ENCODE peak calls at places on chromosomes 16 and 17, in six cellular contexts. One of them, this sample, is unnamed.

GRCh38 chr16:29230671-29231091 is 175.8 kb downstream of the NPIPB11 start:
- DNase-seq in A549: no peak
- DNase-seq in endothelial cell of umbilical vein: no peak
- DNase-seq in K562: no peak
- DNase-seq in HepG2: no peak
- DNase-seq in GM12878: no peak
- DNase-seq in this sample: no peak

GRCh38 chr17:2911035-2911754 is 115.0 kb downstream of the RAP1GAP2 start:
- DNase-seq in A549: no peak
- DNase-seq in endothelial cell of umbilical vein: no peak
- DNase-seq in K562: no peak
- DNase-seq in HepG2: no peak
- DNase-seq in GM12878: no peak
- DNase-seq in this sample: no peak

GRCh38 chr17:4710693-4711634 is 532 bp downstream of the ARRB2 start:
- DNase-seq in A549: no peak
- DNase-seq in endothelial cell of umbilical vein: no peak
- DNase-seq in K562: no peak
- DNase-seq in HepG2: no peak
- DNase-seq in GM12878: no peak
- DNase-seq in this sample: peak

GRCh38 chr17:76383645-76384221 is 676 bp upstream of the SPHK1 start:
- DNase-seq in A549: peak
- DNase-seq in endothelial cell of umbilical vein: peak
- DNase-seq in K562: peak
- DNase-seq in HepG2: peak
- DNase-seq in GM12878: no peak
- DNase-seq in this sample: peak

GRCh38 chr17:8120520-8121443 is 2.5 kb upstream of the ALOXE3 start:
- DNase-seq in A549: peak
- DNase-seq in endothelial cell of umbilical vein: peak
- DNase-seq in K562: peak
- DNase-seq in HepG2: no peak
- DNase-seq in GM12878: peak
- DNase-seq in this sample: peak

GRCh38 chr16:24721830-24722238 is 7.6 kb upstream of the TNRC6A start:
- DNase-seq in A549: no peak
- DNase-seq in endothelial cell of umbilical vein: no peak
- DNase-seq in K562: no peak
- DNase-seq in HepG2: no peak
- DNase-seq in GM12878: no peak
- DNase-seq in this sample: peak

GRCh38 chr16:23359092-23359760 is 57.1 kb downstream of the SCNN1B start:
- DNase-seq in A549: no peak
- DNase-seq in endothelial cell of umbilical vein: peak
- DNase-seq in K562: no peak
- DNase-seq in HepG2: no peak
- DNase-seq in GM12878: no peak
- DNase-seq in this sample: no peak

GRCh38 chr17:50277357-50277754 is 3.1 kb downstream of the TMEM92 start:
- DNase-seq in A549: no peak
- DNase-seq in endothelial cell of umbilical vein: no peak
- DNase-seq in K562: no peak
- DNase-seq in HepG2: no peak
- DNase-seq in GM12878: no peak
- DNase-seq in this sample: no peak

GRCh38 chr16:397736-398332 is 835 bp downstream of the NME4 start:
- DNase-seq in A549: peak
- DNase-seq in endothelial cell of umbilical vein: peak
- DNase-seq in K562: peak
- DNase-seq in HepG2: peak
- DNase-seq in GM12878: no peak
- DNase-seq in this sample: no peak

GRCh38 chr17:17235212-17236174 is 1.5 kb downstream of the FLCN start:
- DNase-seq in A549: no peak
- DNase-seq in endothelial cell of umbilical vein: peak
- DNase-seq in K562: no peak
- DNase-seq in HepG2: peak
- DNase-seq in GM12878: no peak
- DNase-seq in this sample: peak

GRCh38 chr17:55774834-55775233 is 24.0 kb downstream of the PCTP start:
- DNase-seq in A549: no peak
- DNase-seq in endothelial cell of umbilical vein: no peak
- DNase-seq in K562: no peak
- DNase-seq in HepG2: peak
- DNase-seq in GM12878: no peak
- DNase-seq in this sample: no peak

DNA sequence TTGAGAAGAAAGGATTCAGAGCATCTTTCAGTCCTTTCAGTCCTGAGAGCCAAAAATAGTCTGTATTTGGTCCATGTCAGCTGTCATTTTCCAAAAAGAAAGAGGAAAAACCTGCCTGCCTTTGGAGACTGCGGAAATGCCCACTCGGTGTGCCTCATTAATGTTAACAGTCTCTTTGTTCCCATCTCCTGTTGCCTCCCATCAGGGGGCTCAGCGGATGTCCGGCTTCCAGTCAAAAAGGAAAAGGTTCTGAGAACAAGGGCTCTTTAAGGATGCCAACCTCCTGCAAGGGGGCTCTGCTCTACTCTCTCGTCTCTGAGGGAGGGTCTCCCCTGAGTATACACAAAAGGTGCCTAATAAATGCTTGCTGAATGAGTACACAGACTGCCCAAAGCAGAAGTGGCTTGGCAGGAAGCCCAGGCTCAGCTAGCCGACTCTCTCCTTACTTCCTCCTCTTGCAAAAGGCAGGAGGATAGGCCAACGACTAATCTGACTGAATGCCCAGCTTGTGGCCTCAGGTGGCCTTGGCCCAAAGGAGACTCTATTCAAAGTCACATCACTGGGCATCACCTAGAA is 17.3 kb downstream of the TRAF4 start:
- DNase-seq in A549: no peak
- DNase-seq in endothelial cell of umbilical vein: peak
- DNase-seq in K562: no peak
- DNase-seq in HepG2: no peak
- DNase-seq in GM12878: no peak
- DNase-seq in this sample: peak
- TF ChIP-seq MYC in A549: no peak
- TF ChIP-seq MYC in endothelial cell of umbilical vein: no peak
- TF ChIP-seq MYC in K562: no peak
- TF ChIP-seq MYC in HepG2: no peak
- TF ChIP-seq MYC in GM12878: no peak
- TF ChIP-seq MYC in this sample: peak

DNA sequence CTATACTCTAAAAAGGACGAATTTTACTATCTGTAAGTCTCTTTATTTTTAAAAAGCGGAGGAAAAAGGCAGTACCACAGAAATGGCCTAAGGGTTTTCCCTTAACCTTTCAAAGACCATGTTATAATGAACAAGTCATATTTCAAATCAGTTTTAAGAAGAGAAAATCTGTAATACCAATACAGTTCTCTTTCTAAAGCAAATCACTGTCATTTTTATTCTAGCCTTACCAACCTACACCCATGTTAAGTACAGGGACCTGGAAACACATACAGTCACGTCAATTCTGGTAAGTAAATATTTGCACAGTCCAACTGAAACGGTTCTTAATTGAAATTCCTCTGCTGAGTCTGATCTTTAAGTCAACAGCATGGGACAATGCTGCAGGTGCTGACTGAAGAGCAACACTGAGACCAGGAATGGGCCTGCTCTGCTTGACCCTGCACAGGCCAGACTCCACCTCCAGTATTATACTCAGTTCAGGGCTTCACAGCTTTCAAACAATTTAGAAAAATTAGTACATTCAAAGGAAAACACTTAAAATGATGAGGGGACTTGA is 20.2 kb downstream of the MBTPS1 start:
- DNase-seq in A549: no peak
- DNase-seq in endothelial cell of umbilical vein: no peak
- DNase-seq in K562: no peak
- DNase-seq in HepG2: peak
- DNase-seq in GM12878: no peak
- DNase-seq in this sample: no peak
- TF ChIP-seq MAX in A549: no peak
- TF ChIP-seq MAX in endothelial cell of umbilical vein: no peak
- TF ChIP-seq MAX in K562: no peak
- TF ChIP-seq MAX in HepG2: peak
- TF ChIP-seq MAX in GM12878: no peak
- TF ChIP-seq MAX in this sample: no peak

DNA sequence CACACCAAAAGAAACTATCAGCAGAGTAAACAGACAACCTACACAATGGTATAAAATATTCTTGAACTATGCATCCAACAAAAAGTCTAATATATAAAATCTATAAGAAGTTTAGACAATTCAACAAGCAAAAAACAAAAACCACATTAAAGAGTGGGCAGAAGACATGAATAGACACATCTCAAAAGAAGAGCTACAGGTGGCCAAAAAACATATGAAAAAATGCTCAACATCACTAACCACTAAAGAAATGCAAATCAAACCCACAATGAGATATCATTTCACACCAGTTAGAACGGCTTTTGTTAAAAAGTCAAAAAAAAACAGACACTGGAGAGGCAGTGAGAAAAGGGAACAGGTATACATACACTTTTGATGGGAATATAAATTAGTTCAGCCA is 348.9 kb upstream of the MAF start:
- DNase-seq in A549: no peak
- DNase-seq in endothelial cell of umbilical vein: no peak
- DNase-seq in K562: no peak
- DNase-seq in HepG2: no peak
- DNase-seq in GM12878: no peak
- DNase-seq in this sample: no peak
- TF ChIP-seq CTCF in A549: no peak
- TF ChIP-seq CTCF in endothelial cell of umbilical vein: no peak
- TF ChIP-seq CTCF in K562: no peak
- TF ChIP-seq CTCF in HepG2: no peak
- TF ChIP-seq CTCF in GM12878: no peak
- TF ChIP-seq CTCF in this sample: no peak

DNA sequence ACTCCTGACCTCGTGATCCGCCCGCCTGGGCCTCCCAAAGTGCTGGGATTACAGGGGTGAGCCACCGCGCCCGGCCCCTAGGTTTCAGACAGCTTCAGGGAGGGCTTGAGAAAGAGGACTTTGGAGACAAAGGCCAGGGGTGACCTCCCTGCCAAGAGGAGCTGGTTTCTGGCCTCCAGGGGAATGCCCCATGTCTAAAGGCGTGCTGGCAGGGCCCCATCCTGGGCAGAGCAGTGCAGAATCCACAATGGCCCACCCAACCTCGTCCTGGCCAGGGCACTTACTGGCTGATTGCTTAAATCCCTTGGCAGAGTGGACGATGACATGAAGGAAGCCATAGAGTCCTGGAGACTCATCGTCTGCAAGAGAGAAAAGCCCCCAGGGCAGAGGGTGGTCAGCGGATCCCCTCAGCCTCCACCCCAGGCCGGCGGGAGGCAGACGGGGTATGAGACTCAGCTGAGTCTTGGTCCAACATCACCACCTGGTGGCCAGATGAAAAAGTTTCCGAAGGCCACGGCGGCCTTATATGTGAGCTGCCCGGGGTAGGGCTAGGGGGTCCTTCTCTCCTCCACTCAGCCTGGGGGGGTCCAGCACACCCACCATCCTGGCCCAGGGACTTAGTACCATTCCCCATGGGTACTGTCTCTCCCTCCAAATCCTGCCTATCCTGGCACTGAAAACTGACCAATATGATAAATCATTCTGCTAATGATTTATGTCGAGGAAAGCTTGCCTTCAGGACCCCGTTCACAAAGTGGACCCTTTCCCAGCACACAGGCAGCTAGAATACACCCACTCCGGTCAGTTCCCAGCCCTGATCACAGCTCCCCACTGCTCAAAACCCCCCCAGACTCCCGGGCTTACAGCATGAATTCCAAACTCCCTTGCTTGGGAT is 59.1 kb downstream of the TIMM22 start:
- DNase-seq in A549: peak
- DNase-seq in endothelial cell of umbilical vein: peak
- DNase-seq in K562: peak
- DNase-seq in HepG2: peak
- DNase-seq in GM12878: no peak
- DNase-seq in this sample: peak
- TF ChIP-seq MYC in A549: no peak
- TF ChIP-seq MYC in endothelial cell of umbilical vein: no peak
- TF ChIP-seq MYC in K562: no peak
- TF ChIP-seq MYC in HepG2: no peak
- TF ChIP-seq MYC in GM12878: no peak
- TF ChIP-seq MYC in this sample: no peak

DNA sequence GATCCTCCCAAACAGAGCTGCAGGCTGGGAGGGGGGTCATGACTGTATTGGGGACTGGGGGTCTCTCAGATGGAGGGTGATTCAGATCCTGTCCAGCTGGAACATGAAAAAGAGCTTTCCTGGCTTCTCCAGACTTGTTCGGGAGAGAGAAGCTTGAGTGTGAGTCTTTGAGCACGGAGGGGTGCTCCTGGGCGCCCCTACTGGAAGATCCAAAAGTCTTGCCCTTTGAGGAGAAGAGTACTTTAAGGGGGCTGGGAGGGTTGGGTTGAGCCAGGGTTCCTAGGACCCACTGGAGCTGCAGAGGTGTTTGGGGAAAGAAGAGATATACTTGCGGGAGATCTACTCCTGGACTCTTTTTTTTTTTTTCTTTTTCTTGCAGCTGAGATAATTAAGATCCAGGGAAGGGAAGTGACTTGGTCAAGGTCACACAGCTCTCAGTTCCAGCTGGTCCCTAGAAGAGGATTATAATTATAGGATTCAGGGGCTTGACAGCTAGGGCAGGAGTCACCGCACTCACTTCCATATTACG is 8.4 kb downstream of the RARA start:
- DNase-seq in A549: peak
- DNase-seq in endothelial cell of umbilical vein: peak
- DNase-seq in K562: peak
- DNase-seq in HepG2: peak
- DNase-seq in GM12878: no peak
- DNase-seq in this sample: peak
- TF ChIP-seq MAX in A549: no peak
- TF ChIP-seq MAX in endothelial cell of umbilical vein: no peak
- TF ChIP-seq MAX in K562: no peak
- TF ChIP-seq MAX in HepG2: no peak
- TF ChIP-seq MAX in GM12878: no peak
- TF ChIP-seq MAX in this sample: no peak

DNA sequence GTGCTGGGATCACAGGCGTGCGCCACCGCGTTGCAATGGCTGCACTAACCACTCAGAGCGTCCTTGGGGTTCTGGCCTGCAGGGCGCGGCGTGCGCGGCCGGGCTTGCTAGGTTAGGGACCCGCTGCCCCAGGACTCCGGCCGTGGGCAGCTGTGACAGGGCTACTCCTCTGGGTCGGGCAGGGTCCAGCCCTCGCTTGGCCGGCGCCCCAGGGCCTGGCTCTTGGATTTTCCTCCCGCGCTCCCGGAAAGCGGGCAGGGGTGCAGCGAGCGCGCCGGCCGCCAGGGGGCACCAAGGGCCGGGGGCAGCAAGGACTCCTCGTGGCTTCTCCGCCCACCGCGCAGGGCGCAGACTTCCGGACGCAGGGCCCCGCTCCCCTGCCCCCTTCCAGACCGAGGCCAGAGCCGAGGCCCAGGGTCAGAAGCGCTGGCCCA is 489 bp downstream of the TLE7 start:
- DNase-seq in A549: no peak
- DNase-seq in endothelial cell of umbilical vein: no peak
- DNase-seq in K562: no peak
- DNase-seq in HepG2: no peak
- DNase-seq in GM12878: no peak
- DNase-seq in this sample: no peak
- TF ChIP-seq CTCF in A549: no peak
- TF ChIP-seq CTCF in endothelial cell of umbilical vein: peak
- TF ChIP-seq CTCF in K562: peak
- TF ChIP-seq CTCF in HepG2: peak
- TF ChIP-seq CTCF in GM12878: peak
- TF ChIP-seq CTCF in this sample: no peak